ENCODE peak calls at places on chromosome X, in four cellular contexts. F, G, E and D are unnamed samples.
A peak's percentile ranks its signal among the peaks of the same experiment; 100 is the strongest.

GRCh38 chrX:7993873-7994272 is 66.7 kb upstream of the PNPLA4 start:
- DNase-seq in F (no peak), G (no peak), E (peak; percentile 1), D (no peak)

GRCh38 chrX:31136144-31136572 is 64.3 kb upstream of the FTHL17 start:
- DNase-seq in F (no peak), G (no peak), E (no peak), D (no peak)

GRCh38 chrX:103183912-103184311 is 31.0 kb upstream of the BEX4 start:
- DNase-seq in F (no peak), G (no peak), E (no peak), D (no peak)

GRCh38 chrX:150587585-150588503 is 19.4 kb downstream of the MTM1 start:
- DNase-seq in F (no peak), G (peak; percentile 61), E (no peak), D (no peak)

GRCh38 chrX:14409341-14409740 is 120.0 kb upstream of the GLRA2 start:
- DNase-seq in F (no peak), G (no peak), E (no peak), D (peak; percentile 7)

GRCh38 chrX:24672701-24673190 is 21.0 kb upstream of the POLA1 start:
- DNase-seq in F (no peak), G (no peak), E (no peak), D (no peak)

GRCh38 chrX:148928803-148929202 is 428.4 kb downstream of the AFF2 start:
- DNase-seq in F (no peak), G (no peak), E (peak; percentile 1), D (no peak)

GRCh38 chrX:145213504-145213903 is 33.8 kb upstream of the SPANXN1 start:
- DNase-seq in F (no peak), G (no peak), E (no peak), D (no peak)

GRCh38 chrX:1411331-1411730 is 19.4 kb upstream of the SLC25A6 start:
- DNase-seq in F (peak; percentile 38), G (no peak), E (no peak), D (no peak)

GRCh38 chrX:118271770-118272169 is 74.1 kb upstream of the WDR44 start:
- DNase-seq in F (no peak), G (no peak), E (peak; percentile 35), D (no peak)

GRCh38 chrX:28133763-28134162 is 152.5 kb upstream of the DCAF8L1 start:
- DNase-seq in F (no peak), G (no peak), E (no peak), D (no peak)

GRCh38 chrX:151151668-151152267 is 24.6 kb upstream of the GPR50 start:
- DNase-seq in F (no peak), G (peak; percentile 11), E (peak; percentile 54), D (no peak)

GRCh38 chrX:17644001-17644400 is 93.3 kb upstream of the SCML1 start:
- DNase-seq in F (no peak), G (no peak), E (no peak), D (no peak)

GRCh38 chrX:675279-675886 is 44.8 kb downstream of the SHOX start:
- DNase-seq in F (no peak), G (no peak), E (no peak), D (no peak)

GRCh38 chrX:112313201-112313600 is 230.6 kb upstream of the TRPC5 start:
- DNase-seq in F (no peak), G (no peak), E (no peak), D (no peak)

GRCh38 chrX:72545990-72546389 is 26.7 kb downstream of the HDAC8 start:
- DNase-seq in F (no peak), G (no peak), E (no peak), D (no peak)

GRCh38 chrX:134171661-134172587 is 65.1 kb upstream of the CCDC160 start:
- DNase-seq in F (peak; percentile 37), G (peak; percentile 28), E (no peak), D (peak; percentile 20)

GRCh38 chrX:21989415-21989814 is 42.7 kb upstream of the PHEX start:
- DNase-seq in F (no peak), G (no peak), E (no peak), D (no peak)

GRCh38 chrX:101391831-101392230 is 1.0 kb downstream of the RPL36A start:
- DNase-seq in F (no peak), G (no peak), E (no peak), D (no peak)

GRCh38 chrX:9670136-9670905 is 95.3 kb downstream of the GPR143 start:
- DNase-seq in F (no peak), G (no peak), E (peak; percentile 66), D (no peak)

GRCh38 chrX:25015486-25016360 is at the start of gene ARX:
- DNase-seq in F (peak; percentile 68), G (no peak), E (peak; percentile 42), D (peak; percentile 64)

GRCh38 chrX:12026481-12026880 is 111.8 kb upstream of the FRMPD4 start:
- DNase-seq in F (no peak), G (no peak), E (no peak), D (no peak)

GRCh38 chrX:121579016-121579760 is 531.8 kb downstream of the GLUD2 start:
- DNase-seq in F (no peak), G (peak; percentile 4), E (no peak), D (no peak)

GRCh38 chrX:34467437-34467836 is 189.6 kb downstream of the TMEM47 start:
- DNase-seq in F (no peak), G (no peak), E (no peak), D (no peak)

GRCh38 chrX:135331525-135331924 is 22.2 kb downstream of the ETDC start:
- DNase-seq in F (no peak), G (no peak), E (no peak), D (no peak)

GRCh38 chrX:40864972-40865371 is 129.6 kb upstream of the MED14 start:
- DNase-seq in F (no peak), G (no peak), E (peak; percentile 89), D (no peak)

GRCh38 chrX:7214251-7214650 is 66.3 kb upstream of the PUDP start:
- DNase-seq in F (no peak), G (no peak), E (no peak), D (no peak)

GRCh38 chrX:49876750-49877149 is 2.5 kb upstream of the USP27X start:
- DNase-seq in F (no peak), G (peak; percentile 22), E (peak; percentile 23), D (no peak)

GRCh38 chrX:7514871-7515599 is 327.9 kb upstream of the VCX start:
- DNase-seq in F (no peak), G (peak; percentile 4), E (no peak), D (no peak)

GRCh38 chrX:97524340-97524739 is 640.6 kb downstream of the RPA4 start:
- DNase-seq in F (no peak), G (no peak), E (peak; percentile 12), D (no peak)

GRCh38 chrX:155611302-155611701 is 1.4 kb downstream of the TMLHE start:
- DNase-seq in F (no peak), G (no peak), E (no peak), D (no peak)

GRCh38 chrX:155613927-155614559 is 1.3 kb upstream of the TMLHE start:
- DNase-seq in F (no peak), G (no peak), E (no peak), D (no peak)

GRCh38 chrX:155615938-155616337 is 3.2 kb upstream of the TMLHE start:
- DNase-seq in F (no peak), G (no peak), E (no peak), D (no peak)

GRCh38 chrX:155612312-155613224 is at the start of gene TMLHE:
- DNase-seq in F (peak; percentile 80), G (peak; percentile 29), E (peak; percentile 47), D (peak; percentile 76)
- TF ChIP-seq POLR2A in F (no peak), G (peak; percentile 27), E (peak; percentile 17), D (no peak)

GRCh38 chrX:74325130-74326059 is 21.4 kb downstream of the ZCCHC13 start:
- DNase-seq in F (no peak), G (no peak), E (no peak), D (no peak)
- H3K4me3 ChIP-seq in F (no peak overlapping the region), G (no peak overlapping the region), E (no peak overlapping the region), D (no peak overlapping the region)

DNA sequence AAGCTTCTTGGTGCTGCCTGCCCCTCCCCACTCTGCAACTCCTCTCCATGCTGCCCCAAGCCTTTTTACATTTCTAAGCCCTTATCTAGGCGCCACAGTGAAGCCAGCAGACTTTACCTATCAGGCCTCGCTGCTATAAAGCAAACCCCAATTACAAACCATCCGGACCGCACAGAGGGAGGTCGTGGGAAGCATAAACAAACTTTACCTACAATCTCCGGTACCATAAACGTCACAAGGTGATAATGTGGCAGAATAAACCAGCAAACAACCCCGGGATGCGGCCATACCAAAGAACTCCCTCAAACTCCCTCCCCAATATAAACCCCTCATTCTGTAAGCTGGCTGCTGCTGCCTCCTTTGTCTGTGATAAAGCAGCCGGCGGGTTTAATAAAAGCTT is 54.0 kb upstream of the ZCCHC13 start:
- DNase-seq in F (no peak), G (no peak), E (no peak), D (no peak)
- H3K27ac ChIP-seq in F (peak overlapping the region; percentile 65), G (peak overlapping the region; percentile 48), E (peak overlapping the region; percentile 55), D (peak overlapping the region; percentile 52)

GRCh38 chrX:136779346-136779781 is 1.4 kb downstream of the ARHGEF6 start:
- DNase-seq in F (no peak), G (no peak), E (no peak), D (no peak)
- TF ChIP-seq POLR2A in F (no peak), G (no peak), E (no peak), D (no peak)

GRCh38 chrX:47483310-47484268 is 567 bp upstream of the ZNF41 start:
- DNase-seq in F (peak; percentile 50), G (peak; percentile 7), E (peak; percentile 30), D (peak; percentile 28)
- H3K4me3 ChIP-seq in F (peak overlapping the region; percentile 65), G (peak overlapping the region; percentile 59), E (peak overlapping the region; percentile 80), D (peak overlapping the region; percentile 79)

DNA sequence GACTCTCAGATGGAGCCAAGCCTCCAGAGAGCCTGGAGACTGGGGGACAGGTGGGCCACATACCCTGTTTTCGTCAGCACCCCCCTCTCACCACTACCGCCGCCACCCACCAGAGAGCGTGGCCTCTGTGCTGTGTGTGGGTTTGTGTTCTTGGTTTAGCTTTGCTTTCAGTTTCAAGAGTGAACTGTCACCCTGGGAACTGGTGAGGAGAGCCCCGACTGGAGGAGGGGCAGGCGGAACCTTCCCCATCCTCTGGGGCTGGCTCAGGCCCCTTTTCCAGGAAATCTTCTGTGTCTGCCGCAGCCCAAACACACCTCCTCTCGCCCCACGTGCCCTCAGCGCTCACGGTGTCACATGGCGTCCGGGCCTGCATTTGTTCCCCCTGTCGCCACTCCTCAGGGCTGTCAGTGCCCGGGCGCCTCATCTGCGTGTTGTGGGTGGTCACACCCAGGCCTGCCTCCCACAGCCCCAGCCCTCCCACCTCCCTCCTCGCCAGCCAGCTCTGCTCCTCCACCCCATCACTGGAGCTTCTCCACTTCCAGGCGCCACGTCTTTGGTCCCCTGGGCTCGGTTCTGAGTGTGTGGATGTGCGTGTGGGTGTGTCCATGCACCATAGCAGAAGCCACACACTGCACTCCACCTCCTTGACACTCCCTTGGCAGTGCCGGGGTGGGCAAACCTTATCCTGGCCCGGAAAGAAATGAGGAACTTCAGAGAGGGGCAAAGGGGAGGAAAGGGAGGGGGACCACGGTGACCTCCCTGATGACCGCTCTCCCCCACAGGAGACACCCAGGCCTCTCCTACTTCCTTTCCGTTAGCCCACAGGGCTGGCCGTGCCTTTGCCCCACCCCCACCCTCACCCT is 27.8 kb downstream of the ELF4 start:
- DNase-seq in F (no peak), G (no peak), E (no peak), D (peak; percentile 64)
- H3K27ac ChIP-seq in F (peak overlapping the region; percentile 68), G (peak overlapping the region; percentile 71), E (no peak overlapping the region), D (peak overlapping the region; percentile 54)

GRCh38 chrX:154478728-154479622 is at the start of gene LAGE3:
- DNase-seq in F (peak; percentile 96), G (peak; percentile 90), E (peak; percentile 84), D (peak; percentile 95)
- TF ChIP-seq POLR2A in F (peak; percentile 54), G (peak; percentile 57), E (no peak), D (peak; percentile 65)

GRCh38 chrX:119617511-119618164 is 11.4 kb upstream of the NKRF start:
- DNase-seq in F (no peak), G (no peak), E (no peak), D (no peak)
- H3K4me3 ChIP-seq in F (no peak overlapping the region), G (no peak overlapping the region), E (no peak overlapping the region), D (no peak overlapping the region)